ENCODE peak calls at places on chromosome 2, in six cellular contexts. X, H, Y, Z, M and B are unnamed samples.

GRCh38 chr2:118371500-118371899 is 283.2 kb downstream of the INSIG2 start:
- DNase-seq in X (peak), H (peak), Y (no peak), Z (peak), M (peak), B (no peak)

GRCh38 chr2:80326214-80326613 is 21.7 kb upstream of the LRRTM1 start:
- DNase-seq in X (peak), H (no peak), Y (peak), Z (peak), M (peak), B (no peak)

GRCh38 chr2:227608469-227609338 is 5.9 kb downstream of the SCYGR3 start:
- DNase-seq in X (no peak), H (no peak), Y (no peak), Z (no peak), M (no peak), B (no peak)

GRCh38 chr2:153595939-153596338 is 117.4 kb upstream of the RPRM start:
- DNase-seq in X (no peak), H (peak), Y (peak), Z (no peak), M (no peak), B (no peak)

GRCh38 chr2:3257166-3257565 is 120.5 kb downstream of the EIPR1 start:
- DNase-seq in X (no peak), H (no peak), Y (peak), Z (no peak), M (no peak), B (no peak)

GRCh38 chr2:124323321-124323720 is 298.2 kb downstream of the CNTNAP5 start:
- DNase-seq in X (peak), H (no peak), Y (no peak), Z (no peak), M (no peak), B (no peak)

GRCh38 chr2:28175028-28175427 is 217.6 kb upstream of the FOSL2 start:
- DNase-seq in X (no peak), H (no peak), Y (peak), Z (no peak), M (no peak), B (no peak)

GRCh38 chr2:101152195-101153076 is 1.3 kb upstream of the TBC1D8 start:
- DNase-seq in X (peak), H (peak), Y (no peak), Z (peak), M (peak), B (no peak)

GRCh38 chr2:158124896-158125295 is 23.2 kb downstream of the UPP2 start:
- DNase-seq in X (no peak), H (no peak), Y (no peak), Z (no peak), M (no peak), B (peak)

GRCh38 chr2:16746329-16746728 is 80.7 kb upstream of the CYRIA start:
- DNase-seq in X (no peak), H (no peak), Y (no peak), Z (no peak), M (no peak), B (no peak)

GRCh38 chr2:106812377-106812776 is 73.6 kb downstream of the ST6GAL2 start:
- DNase-seq in X (no peak), H (no peak), Y (no peak), Z (no peak), M (no peak), B (no peak)

GRCh38 chr2:11532434-11533055 is 1.3 kb upstream of the GREB1 start:
- DNase-seq in X (peak), H (no peak), Y (no peak), Z (no peak), M (no peak), B (no peak)

GRCh38 chr2:69962986-69963730 is 1.7 kb upstream of the ASPRV1 start:
- DNase-seq in X (no peak), H (no peak), Y (no peak), Z (no peak), M (no peak), B (no peak)

GRCh38 chr2:216678098-216678465 is 17.3 kb downstream of the IGFBP5 start:
- DNase-seq in X (no peak), H (no peak), Y (no peak), Z (no peak), M (no peak), B (no peak)

GRCh38 chr2:101952551-101952950 is 39.2 kb upstream of the IL1R2 start:
- DNase-seq in X (no peak), H (no peak), Y (no peak), Z (no peak), M (no peak), B (no peak)

GRCh38 chr2:100013892-100014677 is 128.3 kb downstream of the AFF3 start:
- DNase-seq in X (peak), H (peak), Y (no peak), Z (peak), M (peak), B (no peak)

GRCh38 chr2:23069935-23070334 is 315.0 kb upstream of the KLHL29 start:
- DNase-seq in X (no peak), H (no peak), Y (no peak), Z (no peak), M (no peak), B (no peak)

GRCh38 chr2:236828820-236829219 is 256.9 kb upstream of the COPS8 start:
- DNase-seq in X (no peak), H (no peak), Y (no peak), Z (no peak), M (no peak), B (no peak)

GRCh38 chr2:45173513-45173912 is 164.3 kb upstream of the SIX2 start:
- DNase-seq in X (peak), H (no peak), Y (no peak), Z (peak), M (no peak), B (no peak)

GRCh38 chr2:112168422-112169124 is 30.4 kb downstream of the FBLN7 start:
- DNase-seq in X (peak), H (no peak), Y (no peak), Z (no peak), M (no peak), B (no peak)